ENCODE peak calls at places on chromosomes 5 and 9, in seven cellular contexts. One of them, this sample, is unnamed. For H3K9me2 and H3K36me3, the result is how much of the 10 kb centered on the place peaks cover.

GRCh38 chr9:9847750-9848149 is 765.1 kb downstream of the PTPRD start:
- DNase-seq in SK-N-SH: no peak
- DNase-seq in PC-3: no peak
- DNase-seq in GM23338: no peak
- DNase-seq in OCI-LY7: no peak
- DNase-seq in hepatocyte: no peak
- DNase-seq in HCT116: no peak
- DNase-seq in this sample: peak

GRCh38 chr5:10595305-10595677 is 31.4 kb downstream of the ANKRD33B start:
- DNase-seq in HCT116: no peak
- DNase-seq in hepatocyte: no peak
- DNase-seq in PC-3: peak
- DNase-seq in OCI-LY7: no peak
- DNase-seq in SK-N-SH: no peak
- DNase-seq in GM23338: no peak
- DNase-seq in this sample: no peak

GRCh38 chr5:138177936-138178515 is 404 bp downstream of the BRD8 start:
- DNase-seq in hepatocyte: peak
- DNase-seq in HCT116: no peak
- DNase-seq in GM23338: peak
- DNase-seq in PC-3: peak
- DNase-seq in SK-N-SH: peak
- DNase-seq in OCI-LY7: peak
- DNase-seq in this sample: peak

GRCh38 chr5:96177303-96177869 is 215.7 kb upstream of the ELL2 start:
- DNase-seq in SK-N-SH: peak
- DNase-seq in hepatocyte: peak
- DNase-seq in GM23338: no peak
- DNase-seq in OCI-LY7: no peak
- DNase-seq in HCT116: peak
- DNase-seq in PC-3: peak
- DNase-seq in this sample: no peak

GRCh38 chr9:6226696-6227095 is 11.1 kb downstream of the IL33 start:
- DNase-seq in hepatocyte: no peak
- DNase-seq in OCI-LY7: no peak
- DNase-seq in HCT116: no peak
- DNase-seq in GM23338: peak
- DNase-seq in SK-N-SH: no peak
- DNase-seq in PC-3: peak
- DNase-seq in this sample: no peak

GRCh38 chr9:5442400-5443011 is 4.8 kb upstream of the PLGRKT start:
- DNase-seq in PC-3: peak
- DNase-seq in OCI-LY7: peak
- DNase-seq in HCT116: no peak
- DNase-seq in GM23338: peak
- DNase-seq in SK-N-SH: peak
- DNase-seq in hepatocyte: peak
- DNase-seq in this sample: peak

GRCh38 chr5:156934450-156935211 is 28.4 kb downstream of the TIMD4 start:
- DNase-seq in HCT116: peak
- DNase-seq in SK-N-SH: peak
- DNase-seq in OCI-LY7: peak
- DNase-seq in PC-3: peak
- DNase-seq in GM23338: peak
- DNase-seq in hepatocyte: peak
- DNase-seq in this sample: peak

GRCh38 chr5:14008819-14009311 is 64.4 kb upstream of the DNAH5 start:
- DNase-seq in GM23338: no peak
- DNase-seq in HCT116: no peak
- DNase-seq in SK-N-SH: no peak
- DNase-seq in PC-3: peak
- DNase-seq in OCI-LY7: no peak
- DNase-seq in hepatocyte: peak
- DNase-seq in this sample: no peak

GRCh38 chr5:83718195-83718825 is 2.3 kb downstream of the HAPLN1 start:
- DNase-seq in hepatocyte: peak
- DNase-seq in PC-3: peak
- DNase-seq in SK-N-SH: peak
- DNase-seq in OCI-LY7: peak
- DNase-seq in GM23338: peak
- DNase-seq in HCT116: peak
- DNase-seq in this sample: peak

GRCh38 chr9:20321683-20322082 is 300.6 kb downstream of the MLLT3 start:
- DNase-seq in hepatocyte: no peak
- DNase-seq in GM23338: no peak
- DNase-seq in HCT116: no peak
- DNase-seq in OCI-LY7: no peak
- DNase-seq in SK-N-SH: no peak
- DNase-seq in PC-3: no peak
- DNase-seq in this sample: no peak

GRCh38 chr9:131281119-131281965 is 5.0 kb upstream of the FAM78A start:
- DNase-seq in OCI-LY7: no peak
- DNase-seq in GM23338: peak
- DNase-seq in hepatocyte: no peak
- DNase-seq in PC-3: no peak
- DNase-seq in SK-N-SH: no peak
- DNase-seq in HCT116: no peak
- DNase-seq in this sample: no peak

GRCh38 chr9:72351538-72352453 is 13.2 kb downstream of the ZFAND5 start:
- DNase-seq in SK-N-SH: no peak
- DNase-seq in OCI-LY7: no peak
- DNase-seq in hepatocyte: no peak
- DNase-seq in PC-3: peak
- DNase-seq in GM23338: no peak
- DNase-seq in HCT116: no peak
- DNase-seq in this sample: no peak

GRCh38 chr9:89431930-89432725 is 65.8 kb downstream of the SEMA4D start:
- DNase-seq in GM23338: no peak
- DNase-seq in SK-N-SH: no peak
- DNase-seq in HCT116: no peak
- DNase-seq in PC-3: no peak
- DNase-seq in OCI-LY7: no peak
- DNase-seq in hepatocyte: no peak
- DNase-seq in this sample: no peak

GRCh38 chr9:7186175-7186574 is 428.4 kb downstream of the KDM4C start:
- DNase-seq in hepatocyte: no peak
- DNase-seq in PC-3: peak
- DNase-seq in SK-N-SH: no peak
- DNase-seq in GM23338: peak
- DNase-seq in HCT116: peak
- DNase-seq in OCI-LY7: peak
- DNase-seq in this sample: peak

GRCh38 chr9:124664143-124664542 is 107.0 kb downstream of the NR6A1 start:
- DNase-seq in GM23338: no peak
- DNase-seq in OCI-LY7: no peak
- DNase-seq in hepatocyte: no peak
- DNase-seq in HCT116: no peak
- DNase-seq in PC-3: no peak
- DNase-seq in SK-N-SH: no peak
- DNase-seq in this sample: no peak

GRCh38 chr5:96687812-96688453 is 25.8 kb downstream of the CAST start:
- DNase-seq in OCI-LY7: peak
- DNase-seq in SK-N-SH: peak
- DNase-seq in PC-3: peak
- DNase-seq in GM23338: peak
- DNase-seq in HCT116: peak
- DNase-seq in hepatocyte: peak
- DNase-seq in this sample: peak

GRCh38 chr5:18305288-18305899 is 671.1 kb downstream of the TAF11L14 start:
- DNase-seq in hepatocyte: peak
- DNase-seq in GM23338: peak
- DNase-seq in SK-N-SH: peak
- DNase-seq in PC-3: peak
- DNase-seq in HCT116: no peak
- DNase-seq in OCI-LY7: peak
- DNase-seq in this sample: peak

GRCh38 chr5:148554621-148555020 is 99.7 kb downstream of the HTR4 start:
- DNase-seq in SK-N-SH: no peak
- DNase-seq in hepatocyte: no peak
- DNase-seq in OCI-LY7: no peak
- DNase-seq in HCT116: no peak
- DNase-seq in GM23338: no peak
- DNase-seq in PC-3: no peak
- DNase-seq in this sample: no peak

GRCh38 chr9:104961238-104961637 is 33.3 kb upstream of the ABCA1 start:
- DNase-seq in OCI-LY7: peak
- DNase-seq in hepatocyte: peak
- DNase-seq in HCT116: no peak
- DNase-seq in PC-3: peak
- DNase-seq in SK-N-SH: peak
- DNase-seq in GM23338: peak
- DNase-seq in this sample: peak

GRCh38 chr5:101153526-101153925 is 250.4 kb upstream of the ST8SIA4 start:
- DNase-seq in hepatocyte: no peak
- DNase-seq in OCI-LY7: no peak
- DNase-seq in SK-N-SH: no peak
- DNase-seq in GM23338: no peak
- DNase-seq in HCT116: no peak
- DNase-seq in PC-3: no peak
- DNase-seq in this sample: no peak

GRCh38 chr9:116546711-116547581 is 140.2 kb upstream of the TRIM32 start:
- DNase-seq in SK-N-SH: no peak
- DNase-seq in OCI-LY7: no peak
- DNase-seq in hepatocyte: peak
- DNase-seq in PC-3: no peak
- DNase-seq in GM23338: no peak
- DNase-seq in HCT116: no peak
- DNase-seq in this sample: no peak

DNA sequence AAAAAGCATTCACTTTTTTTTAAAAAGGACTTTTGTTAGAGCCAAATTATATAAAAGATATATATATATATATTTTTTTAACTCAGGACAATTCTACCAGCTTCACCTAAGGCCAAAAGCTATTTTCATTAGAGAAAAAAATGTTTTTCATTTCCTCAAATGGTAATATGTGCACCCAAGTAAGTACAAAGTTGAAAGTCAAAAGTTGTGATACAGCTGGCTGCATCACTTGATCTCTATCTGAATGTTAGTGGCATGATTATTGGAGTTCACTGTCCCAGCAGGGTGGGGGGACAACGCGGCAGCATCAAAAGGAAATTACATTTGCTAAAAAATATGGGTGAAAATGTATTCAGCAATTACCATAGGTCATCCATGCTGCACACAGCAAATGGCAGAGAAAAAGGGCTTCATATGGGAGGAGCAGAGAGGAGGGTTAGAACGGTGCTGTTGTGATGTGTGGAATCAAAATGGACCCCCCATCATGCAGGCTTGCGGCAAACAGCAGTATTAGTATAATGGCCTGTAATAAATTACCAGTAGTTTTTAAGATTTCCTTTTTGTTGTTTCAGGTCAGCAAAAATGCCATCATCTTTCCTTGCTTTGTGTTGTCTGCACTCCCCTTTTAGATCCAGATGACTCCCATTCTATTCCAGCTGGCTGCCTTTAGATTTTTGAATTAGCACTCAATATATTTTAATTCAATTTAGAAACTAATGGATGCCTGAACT is 253.7 kb downstream of the MAT2B start:
- DNase-seq in hepatocyte: no peak
- DNase-seq in SK-N-SH: no peak
- DNase-seq in HCT116: no peak
- DNase-seq in PC-3: no peak
- DNase-seq in OCI-LY7: no peak
- DNase-seq in GM23338: no peak
- DNase-seq in this sample: no peak
- H3K9me2 ChIP-seq in hepatocyte: under half
- H3K9me2 ChIP-seq in SK-N-SH: under half
- H3K9me2 ChIP-seq in HCT116: under half
- H3K9me2 ChIP-seq in PC-3: under half
- H3K9me2 ChIP-seq in OCI-LY7: under half
- H3K9me2 ChIP-seq in GM23338: under half
- H3K9me2 ChIP-seq in this sample: under half

DNA sequence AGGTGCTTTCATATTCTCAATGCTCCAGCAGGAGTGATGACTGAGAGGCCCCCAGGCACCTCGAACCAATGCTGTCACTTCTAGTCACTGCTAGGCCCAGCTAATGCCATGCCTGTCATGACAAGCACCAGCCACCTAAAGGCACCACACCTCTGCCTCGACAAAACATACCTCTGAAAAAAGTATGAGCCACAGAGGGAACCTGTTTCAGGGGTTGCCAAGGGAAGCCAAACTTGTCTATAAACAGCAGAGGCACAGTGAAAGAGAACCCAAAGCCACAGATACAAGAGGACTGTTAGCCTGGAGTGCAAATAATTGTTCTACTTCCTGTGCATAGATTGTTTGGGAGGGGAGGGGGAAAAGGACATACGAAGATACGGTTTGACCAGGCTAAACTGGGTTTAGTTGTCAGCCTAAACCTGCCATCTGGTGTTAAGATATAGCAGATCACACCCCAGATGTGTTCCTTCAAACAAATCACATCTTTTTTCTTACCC is 45.9 kb downstream of the BNC2 start:
- DNase-seq in OCI-LY7: no peak
- DNase-seq in hepatocyte: peak
- DNase-seq in SK-N-SH: peak
- DNase-seq in PC-3: peak
- DNase-seq in HCT116: no peak
- DNase-seq in GM23338: peak
- DNase-seq in this sample: peak
- TF ChIP-seq CTCF in OCI-LY7: no peak
- TF ChIP-seq CTCF in hepatocyte: peak
- TF ChIP-seq CTCF in SK-N-SH: peak
- TF ChIP-seq CTCF in PC-3: peak
- TF ChIP-seq CTCF in HCT116: no peak
- TF ChIP-seq CTCF in GM23338: peak
- TF ChIP-seq CTCF in this sample: no peak

GRCh38 chr5:2383678-2384025 is 367.8 kb downstream of the IRX2 start:
- DNase-seq in SK-N-SH: no peak
- DNase-seq in OCI-LY7: no peak
- DNase-seq in hepatocyte: no peak
- DNase-seq in GM23338: no peak
- DNase-seq in PC-3: no peak
- DNase-seq in HCT116: no peak
- DNase-seq in this sample: no peak
- H3K36me3 ChIP-seq in SK-N-SH: under half
- H3K36me3 ChIP-seq in OCI-LY7: under half
- H3K36me3 ChIP-seq in hepatocyte: under half
- H3K36me3 ChIP-seq in GM23338: under half
- H3K36me3 ChIP-seq in PC-3: under half
- H3K36me3 ChIP-seq in HCT116: under half
- H3K36me3 ChIP-seq in this sample: under half

DNA sequence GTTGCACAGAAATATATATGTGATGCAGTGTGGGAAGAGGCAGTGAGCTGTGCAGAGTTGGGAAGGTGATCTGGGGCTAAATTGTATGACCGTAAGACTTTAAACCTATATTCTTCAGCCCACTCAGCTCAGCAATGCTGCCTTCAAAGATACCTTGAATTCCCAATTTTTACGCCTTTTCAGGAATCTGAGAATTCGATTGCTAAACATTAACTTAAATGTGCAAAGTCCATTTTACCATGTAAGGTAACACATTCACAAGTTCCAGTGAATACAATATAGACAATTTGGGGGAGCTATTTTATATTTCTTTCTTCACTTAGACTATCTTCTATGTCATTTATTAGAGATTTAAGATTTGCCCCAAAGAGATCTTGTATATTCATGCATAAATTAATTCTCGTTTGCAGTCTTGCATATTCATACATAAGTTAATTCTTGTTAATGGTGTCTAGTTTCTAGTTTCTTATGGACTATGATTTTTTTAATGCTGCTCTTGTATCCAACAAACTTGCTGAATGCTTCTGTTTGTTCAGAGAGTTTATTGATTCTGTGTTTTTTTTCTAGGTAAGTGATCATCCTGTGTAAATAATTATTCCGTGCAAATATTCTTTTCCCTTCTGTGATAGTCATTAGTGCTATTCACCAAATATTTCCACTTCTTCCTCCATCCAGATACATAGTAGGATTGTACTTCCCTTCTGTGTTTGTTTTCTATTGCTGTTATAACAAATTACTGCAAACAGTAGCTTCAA is 35.9 kb upstream of the SHISAL2B start:
- DNase-seq in PC-3: no peak
- DNase-seq in GM23338: no peak
- DNase-seq in OCI-LY7: no peak
- DNase-seq in hepatocyte: no peak
- DNase-seq in HCT116: no peak
- DNase-seq in SK-N-SH: no peak
- DNase-seq in this sample: no peak
- H3K9me2 ChIP-seq in PC-3: under half
- H3K9me2 ChIP-seq in GM23338: under half
- H3K9me2 ChIP-seq in OCI-LY7: under half
- H3K9me2 ChIP-seq in hepatocyte: under half
- H3K9me2 ChIP-seq in HCT116: under half
- H3K9me2 ChIP-seq in SK-N-SH: under half
- H3K9me2 ChIP-seq in this sample: under half

This sample was measured in MM.1S.